ENCODE peak calls at places on chromosomes 6 and 20, in four cellular contexts. I, V, M and Q are unnamed samples.

GRCh38 chr6:145096846-145097245 is 638.5 kb downstream of the EPM2A start:
- DNase-seq in I (no peak), V (no peak), M (no peak), Q (no peak)

GRCh38 chr20:35226775-35227681 is 538 bp downstream of the MMP24 start:
- DNase-seq in I (peak), V (no peak), M (no peak), Q (peak)

GRCh38 chr6:136491674-136492235 is 58.5 kb downstream of the MAP7 start:
- DNase-seq in I (no peak), V (no peak), M (no peak), Q (no peak)

GRCh38 chr6:5034328-5034727 is 30.5 kb upstream of the RPP40 start:
- DNase-seq in I (no peak), V (no peak), M (no peak), Q (no peak)

GRCh38 chr20:39468703-39469102 is 506.6 kb downstream of the DHX35 start:
- DNase-seq in I (no peak), V (no peak), M (no peak), Q (no peak)

GRCh38 chr20:25623225-25623735 is 534 bp downstream of the NANP start:
- DNase-seq in I (peak), V (peak), M (peak), Q (peak)

GRCh38 chr6:3159805-3160781 is 2.7 kb upstream of the TUBB2A start:
- DNase-seq in I (peak), V (no peak), M (no peak), Q (peak)

GRCh38 chr20:51095755-51096509 is 73.0 kb upstream of the KCNG1 start:
- DNase-seq in I (no peak), V (no peak), M (no peak), Q (no peak)

GRCh38 chr20:9503530-9504251 is 10.7 kb upstream of the LAMP5 start:
- DNase-seq in I (no peak), V (no peak), M (no peak), Q (no peak)

GRCh38 chr20:60200305-60200918 is 242.2 kb downstream of the CDH26 start:
- DNase-seq in I (no peak), V (no peak), M (no peak), Q (no peak)

GRCh38 chr6:53768636-53769035 is 26.2 kb upstream of the LRRC1 start:
- DNase-seq in I (no peak), V (no peak), M (no peak), Q (no peak)
- TF ChIP-seq HDAC6 in I (no peak), V (no peak), M (no peak), Q (no peak)

GRCh38 chr6:135403584-135403983 is 94.0 kb downstream of the AHI1 start:
- DNase-seq in I (no peak), V (no peak), M (no peak), Q (no peak)
- TF ChIP-seq HDAC6 in I (no peak), V (no peak), M (no peak), Q (no peak)

DNA sequence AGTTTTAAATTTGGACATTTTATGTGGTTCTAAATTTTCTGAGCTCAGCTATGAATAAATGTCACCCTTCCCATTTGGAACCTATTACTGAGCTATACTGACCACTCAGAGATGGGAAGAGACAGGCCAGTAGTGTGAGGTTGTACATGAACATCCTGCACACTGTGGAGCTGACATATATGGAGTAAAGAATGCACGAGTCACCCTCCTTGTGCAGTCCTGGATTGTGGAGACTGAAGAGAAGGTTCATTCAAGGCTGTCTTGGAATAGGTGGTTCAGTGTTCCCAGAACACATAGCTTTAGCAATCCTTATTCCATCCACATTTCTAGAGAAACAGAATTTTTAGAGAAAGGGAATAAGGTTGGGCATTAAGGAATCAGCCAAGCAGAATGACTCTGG is 50.3 kb upstream of the OGFRL1 start:
- DNase-seq in I (no peak), V (no peak), M (no peak), Q (no peak)
- TF ChIP-seq HDAC6 in I (no peak), V (no peak), M (no peak), Q (no peak)

DNA sequence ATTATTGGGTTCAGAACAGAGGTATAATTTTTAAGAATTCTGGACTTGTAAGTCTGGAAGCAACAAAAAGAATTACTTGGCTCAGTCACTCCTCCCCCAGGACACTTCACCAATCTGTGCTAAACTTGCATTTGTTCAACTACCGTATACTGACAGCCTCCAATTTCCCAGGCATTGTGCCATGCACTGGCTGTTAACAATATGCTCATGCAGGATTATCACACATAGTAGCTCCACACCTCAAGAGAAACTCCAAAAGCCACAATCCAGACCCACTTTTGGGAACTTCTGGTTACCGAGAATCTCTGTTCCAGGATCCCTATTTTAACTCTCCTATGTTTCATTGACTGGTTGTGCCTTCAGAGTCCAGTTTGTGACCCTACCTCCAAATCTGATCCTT is 7.7 kb downstream of the ADGRF1 start:
- DNase-seq in I (no peak), V (no peak), M (no peak), Q (no peak)
- TF ChIP-seq HDAC6 in I (no peak), V (no peak), M (no peak), Q (no peak)

DNA sequence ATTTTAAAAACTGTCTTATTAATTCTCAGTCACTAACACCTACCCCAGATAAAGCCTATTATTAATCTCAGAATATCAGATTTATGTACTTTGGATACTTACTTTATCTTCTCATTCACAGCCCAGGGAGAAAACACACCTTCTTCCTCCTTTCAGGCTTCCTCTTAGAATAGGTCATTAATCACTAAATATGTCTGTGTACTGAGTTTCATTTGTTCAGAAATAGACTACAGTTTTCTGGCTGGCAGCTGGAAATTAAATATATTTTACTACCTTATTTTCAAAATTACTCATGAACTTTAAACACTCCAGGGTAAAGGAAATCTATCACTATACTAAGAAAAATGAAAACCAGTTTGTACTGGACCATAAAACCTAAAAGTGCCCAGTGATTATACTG is 147.7 kb upstream of the DST start:
- DNase-seq in I (no peak), V (no peak), M (no peak), Q (no peak)
- TF ChIP-seq HDAC6 in I (no peak), V (no peak), M (no peak), Q (no peak)